ENCODE peak calls at places on chromosome 10, in ten cellular contexts. F is substantia nigra; C is endodermal cell; B is activated T-helper 9 cell treated with anti-CD3 and anti-CD28 coated beads, Interleukin-2, amount 50 U/mL, for 16 hours; J is NCI-H345; S is T-helper 9 cell; O is progenitor cell of endocrine pancreas; T is NCI-H1417; X is testis; G is activated CD4-positive, alpha-beta T cell treated with anti-CD3 and anti-CD28 coated beads for 36 hours. R is an unnamed sample.

GRCh38 chr10:61378865-61379264 is 74.3 kb downstream of the TMEM26 start:
- DNase-seq in G (no peak), B (no peak), J (no peak), X (no peak), F (no peak), S (no peak), C (no peak), O (no peak), T (no peak), R (no peak)

GRCh38 chr10:83968052-83968451 is 171.3 kb upstream of the GHITM start:
- DNase-seq in X (no peak), O (no peak), G (no peak), S (no peak), C (no peak), B (no peak), F (no peak), T (no peak), J (no peak), R (no peak)

GRCh38 chr10:6204341-6205191 is 1.8 kb downstream of the PFKFB3 start:
- DNase-seq in C (peak), F (no peak), J (no peak), O (no peak), T (peak), B (no peak), S (no peak), G (peak), X (peak), R (peak)

GRCh38 chr10:118585234-118585633 is 10.2 kb downstream of the PRLHR start:
- DNase-seq in B (no peak), J (no peak), T (no peak), C (no peak), F (no peak), O (no peak), G (no peak), X (no peak), S (no peak), R (no peak)

GRCh38 chr10:124743188-124744046 is 761 bp downstream of the FAM53B start:
- DNase-seq in X (no peak), G (peak), S (no peak), B (no peak), C (peak), J (peak), T (peak), O (no peak), F (no peak), R (peak)

GRCh38 chr10:5064656-5065055 is 29.6 kb upstream of the AKR1C3 start:
- DNase-seq in T (no peak), G (no peak), O (no peak), J (no peak), X (no peak), B (no peak), S (no peak), C (no peak), F (no peak), R (no peak)

GRCh38 chr10:35204650-35205319 is 78.1 kb downstream of the CREM start:
- DNase-seq in G (no peak), S (no peak), T (no peak), X (no peak), C (no peak), B (no peak), F (no peak), O (no peak), J (no peak), R (no peak)

GRCh38 chr10:32149257-32149955 is 93.2 kb upstream of the KIF5B start:
- DNase-seq in F (no peak), J (no peak), S (no peak), T (no peak), O (no peak), C (peak), X (no peak), B (no peak), G (peak), R (no peak)

GRCh38 chr10:120979435-120980315 is 128.5 kb downstream of the WDR11 start:
- DNase-seq in J (peak), O (peak), G (peak), T (peak), F (no peak), B (no peak), X (peak), C (peak), S (no peak), R (peak)

R was measured in retina.